ENCODE peak calls at places on chromosomes 7 and 10, in seven cellular contexts. One of them, this sample, is unnamed.

GRCh38 chr10:43249151-43249961 is 17.5 kb downstream of the RASGEF1A start:
- DNase-seq in Panc1: no peak
- DNase-seq in sigmoid colon: peak
- DNase-seq in SK-N-MC: no peak
- DNase-seq in breast epithelium: no peak
- DNase-seq in endothelial cell of umbilical vein: no peak
- DNase-seq in H1: no peak
- DNase-seq in this sample: peak

GRCh38 chr10:7659560-7659959 is 7.2 kb downstream of the ITIH5 start:
- DNase-seq in sigmoid colon: no peak
- DNase-seq in Panc1: no peak
- DNase-seq in SK-N-MC: no peak
- DNase-seq in H1: no peak
- DNase-seq in endothelial cell of umbilical vein: no peak
- DNase-seq in breast epithelium: no peak
- DNase-seq in this sample: no peak

GRCh38 chr10:35216303-35216905 is 89.8 kb downstream of the CREM start:
- DNase-seq in breast epithelium: no peak
- DNase-seq in SK-N-MC: no peak
- DNase-seq in endothelial cell of umbilical vein: peak
- DNase-seq in H1: no peak
- DNase-seq in sigmoid colon: peak
- DNase-seq in Panc1: no peak
- DNase-seq in this sample: no peak

GRCh38 chr10:10055656-10056445 is 961.8 kb upstream of the CELF2 start:
- DNase-seq in endothelial cell of umbilical vein: no peak
- DNase-seq in sigmoid colon: no peak
- DNase-seq in SK-N-MC: no peak
- DNase-seq in H1: no peak
- DNase-seq in Panc1: no peak
- DNase-seq in breast epithelium: no peak
- DNase-seq in this sample: no peak

GRCh38 chr7:69782917-69783684 is 184.8 kb downstream of the AUTS2 start:
- DNase-seq in breast epithelium: no peak
- DNase-seq in sigmoid colon: peak
- DNase-seq in Panc1: no peak
- DNase-seq in H1: no peak
- DNase-seq in endothelial cell of umbilical vein: no peak
- DNase-seq in SK-N-MC: no peak
- DNase-seq in this sample: no peak

GRCh38 chr10:85648279-85648754 is 718.3 kb downstream of the GRID1 start:
- DNase-seq in Panc1: no peak
- DNase-seq in sigmoid colon: no peak
- DNase-seq in endothelial cell of umbilical vein: no peak
- DNase-seq in breast epithelium: no peak
- DNase-seq in H1: no peak
- DNase-seq in SK-N-MC: no peak
- DNase-seq in this sample: no peak

GRCh38 chr10:49667991-49668390 is 11.5 kb upstream of the C10orf53 start:
- DNase-seq in SK-N-MC: no peak
- DNase-seq in H1: no peak
- DNase-seq in endothelial cell of umbilical vein: no peak
- DNase-seq in Panc1: no peak
- DNase-seq in sigmoid colon: no peak
- DNase-seq in breast epithelium: no peak
- DNase-seq in this sample: peak

GRCh38 chr7:95636140-95636539 is 39.8 kb upstream of the PDK4 start:
- DNase-seq in endothelial cell of umbilical vein: no peak
- DNase-seq in SK-N-MC: no peak
- DNase-seq in breast epithelium: no peak
- DNase-seq in Panc1: no peak
- DNase-seq in sigmoid colon: no peak
- DNase-seq in H1: no peak
- DNase-seq in this sample: no peak

GRCh38 chr7:51702673-51703072 is 386.1 kb upstream of the COBL start:
- DNase-seq in breast epithelium: no peak
- DNase-seq in SK-N-MC: no peak
- DNase-seq in endothelial cell of umbilical vein: no peak
- DNase-seq in H1: no peak
- DNase-seq in Panc1: no peak
- DNase-seq in sigmoid colon: no peak
- DNase-seq in this sample: no peak

GRCh38 chr7:38825721-38826440 is 83.1 kb downstream of the VPS41 start:
- DNase-seq in SK-N-MC: no peak
- DNase-seq in endothelial cell of umbilical vein: no peak
- DNase-seq in Panc1: no peak
- DNase-seq in sigmoid colon: no peak
- DNase-seq in H1: no peak
- DNase-seq in breast epithelium: no peak
- DNase-seq in this sample: no peak

DNA sequence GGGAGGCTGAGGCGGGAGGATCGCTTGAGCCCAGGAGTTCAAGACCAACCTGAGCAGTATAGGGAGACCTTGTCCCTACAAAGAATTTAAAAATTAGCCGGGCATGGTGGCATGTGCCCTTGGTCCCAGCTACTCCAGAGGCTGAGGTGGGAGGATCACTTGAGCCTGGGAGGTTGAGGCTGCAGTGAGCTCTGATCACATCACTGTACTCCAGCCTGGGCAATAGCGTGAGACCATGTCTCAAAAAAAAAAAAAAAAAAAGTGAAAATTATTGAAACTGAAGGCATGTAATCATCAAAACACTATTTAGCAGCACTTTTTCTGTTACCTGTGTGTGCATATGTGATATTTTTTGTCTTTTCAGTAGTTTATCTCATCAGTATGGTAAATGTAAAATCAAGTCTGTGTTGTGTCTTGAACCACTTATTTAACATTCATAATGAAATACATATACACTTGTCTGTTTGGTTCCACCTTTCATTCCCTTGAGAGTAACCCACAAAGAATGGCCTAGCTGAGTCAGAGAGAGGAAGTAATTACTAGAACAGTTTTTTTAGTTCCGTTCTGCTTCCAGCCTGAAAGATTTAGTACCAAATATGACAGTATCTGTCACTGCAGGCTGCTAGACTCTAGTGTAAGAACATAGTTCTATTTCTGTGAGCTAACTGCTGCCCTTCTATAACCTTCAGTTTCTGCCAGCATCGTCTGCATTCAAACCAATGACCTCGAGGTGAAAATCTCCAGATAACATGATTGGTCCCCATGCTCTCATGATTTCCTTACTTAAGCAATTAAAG is 68.6 kb downstream of the MMRN2 start:
- DNase-seq in sigmoid colon: no peak
- DNase-seq in H1: no peak
- DNase-seq in SK-N-MC: no peak
- DNase-seq in endothelial cell of umbilical vein: peak
- DNase-seq in Panc1: no peak
- DNase-seq in breast epithelium: no peak
- DNase-seq in this sample: no peak
- TF ChIP-seq POLR2AphosphoS5 in sigmoid colon: no peak
- TF ChIP-seq POLR2AphosphoS5 in H1: no peak
- TF ChIP-seq POLR2AphosphoS5 in SK-N-MC: no peak
- TF ChIP-seq POLR2AphosphoS5 in endothelial cell of umbilical vein: no peak
- TF ChIP-seq POLR2AphosphoS5 in Panc1: no peak
- TF ChIP-seq POLR2AphosphoS5 in breast epithelium: no peak
- TF ChIP-seq POLR2AphosphoS5 in this sample: no peak

GRCh38 chr7:25119102-25119501 is 6.0 kb downstream of the CYCS start:
- DNase-seq in H1: no peak
- DNase-seq in sigmoid colon: no peak
- DNase-seq in SK-N-MC: no peak
- DNase-seq in endothelial cell of umbilical vein: no peak
- DNase-seq in breast epithelium: no peak
- DNase-seq in Panc1: no peak
- DNase-seq in this sample: no peak
- TF ChIP-seq POLR2AphosphoS5 in H1: no peak
- TF ChIP-seq POLR2AphosphoS5 in sigmoid colon: no peak
- TF ChIP-seq POLR2AphosphoS5 in SK-N-MC: no peak
- TF ChIP-seq POLR2AphosphoS5 in endothelial cell of umbilical vein: no peak
- TF ChIP-seq POLR2AphosphoS5 in breast epithelium: no peak
- TF ChIP-seq POLR2AphosphoS5 in Panc1: no peak
- TF ChIP-seq POLR2AphosphoS5 in this sample: no peak

DNA sequence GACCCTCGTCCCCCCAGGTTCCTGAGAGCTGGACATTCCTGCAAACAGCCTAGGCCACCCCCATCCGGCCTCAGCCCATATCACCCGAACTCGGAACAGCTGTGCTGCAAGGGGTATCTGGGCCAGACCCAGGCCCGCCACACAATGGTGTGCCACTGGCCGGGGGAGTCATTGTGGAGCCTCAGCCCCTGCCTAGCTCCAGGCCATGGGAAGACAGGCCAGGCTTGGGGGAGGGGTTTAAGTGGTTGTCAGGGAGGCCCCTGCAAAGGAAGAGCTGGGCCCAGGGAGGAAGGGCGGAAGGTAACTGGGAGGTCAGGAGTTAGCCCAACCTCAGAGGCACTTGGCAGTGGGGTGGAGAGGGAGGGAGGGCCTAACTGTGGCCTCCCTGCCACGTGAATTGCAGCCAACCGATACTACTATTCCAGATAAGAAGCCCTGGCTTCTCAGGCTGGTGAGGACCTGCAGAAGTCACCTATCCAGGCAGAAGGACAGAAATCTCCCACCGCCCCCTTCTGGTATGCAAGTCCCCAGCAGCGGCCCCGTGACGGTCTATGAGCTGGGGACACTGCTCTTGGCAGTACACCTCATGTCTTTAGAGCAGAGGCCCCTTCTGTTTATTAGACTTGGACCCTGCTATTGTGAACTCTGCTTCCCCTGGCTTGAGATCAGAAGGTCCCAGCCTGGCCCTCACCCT is 26.8 kb downstream of the VSIR start:
- DNase-seq in breast epithelium: no peak
- DNase-seq in sigmoid colon: no peak
- DNase-seq in Panc1: no peak
- DNase-seq in endothelial cell of umbilical vein: peak
- DNase-seq in SK-N-MC: no peak
- DNase-seq in H1: no peak
- DNase-seq in this sample: no peak
- TF ChIP-seq POLR2AphosphoS5 in breast epithelium: no peak
- TF ChIP-seq POLR2AphosphoS5 in sigmoid colon: no peak
- TF ChIP-seq POLR2AphosphoS5 in Panc1: no peak
- TF ChIP-seq POLR2AphosphoS5 in endothelial cell of umbilical vein: no peak
- TF ChIP-seq POLR2AphosphoS5 in SK-N-MC: no peak
- TF ChIP-seq POLR2AphosphoS5 in H1: no peak
- TF ChIP-seq POLR2AphosphoS5 in this sample: peak

DNA sequence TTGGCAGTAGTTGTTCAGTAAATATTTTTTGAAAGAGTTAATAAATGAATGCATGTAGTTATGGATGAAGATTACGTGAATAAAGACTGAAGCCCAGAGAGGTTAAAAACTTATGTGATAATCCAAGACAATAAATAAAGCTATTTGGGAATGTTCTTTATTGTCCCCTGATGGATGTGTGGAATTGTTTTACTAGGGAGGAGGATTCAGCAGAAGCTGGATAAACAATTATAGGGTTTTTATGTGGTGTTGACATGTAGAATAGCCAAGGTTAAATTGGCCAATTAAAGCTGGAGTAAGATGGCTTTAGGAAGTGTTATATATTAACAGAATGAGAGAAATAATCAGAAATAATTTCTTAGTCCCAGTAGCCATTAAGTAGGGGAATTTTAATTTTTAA is 66.0 kb downstream of the CNNM2 start:
- DNase-seq in endothelial cell of umbilical vein: no peak
- DNase-seq in sigmoid colon: no peak
- DNase-seq in H1: no peak
- DNase-seq in SK-N-MC: no peak
- DNase-seq in breast epithelium: no peak
- DNase-seq in Panc1: no peak
- DNase-seq in this sample: no peak
- TF ChIP-seq POLR2AphosphoS5 in endothelial cell of umbilical vein: no peak
- TF ChIP-seq POLR2AphosphoS5 in sigmoid colon: no peak
- TF ChIP-seq POLR2AphosphoS5 in H1: no peak
- TF ChIP-seq POLR2AphosphoS5 in SK-N-MC: no peak
- TF ChIP-seq POLR2AphosphoS5 in breast epithelium: no peak
- TF ChIP-seq POLR2AphosphoS5 in Panc1: no peak
- TF ChIP-seq POLR2AphosphoS5 in this sample: no peak

GRCh38 chr10:106660550-106660949 is 504.0 kb downstream of the SORCS1 start:
- DNase-seq in SK-N-MC: no peak
- DNase-seq in sigmoid colon: no peak
- DNase-seq in H1: no peak
- DNase-seq in breast epithelium: no peak
- DNase-seq in Panc1: no peak
- DNase-seq in endothelial cell of umbilical vein: no peak
- DNase-seq in this sample: no peak

GRCh38 chr10:106661767-106662140 is 502.8 kb downstream of the SORCS1 start:
- DNase-seq in breast epithelium: no peak
- DNase-seq in SK-N-MC: no peak
- DNase-seq in sigmoid colon: no peak
- DNase-seq in Panc1: no peak
- DNase-seq in endothelial cell of umbilical vein: no peak
- DNase-seq in H1: no peak
- DNase-seq in this sample: no peak

GRCh38 chr10:106655606-106656005 is 508.9 kb downstream of the SORCS1 start:
- DNase-seq in H1: no peak
- DNase-seq in breast epithelium: no peak
- DNase-seq in SK-N-MC: no peak
- DNase-seq in sigmoid colon: no peak
- DNase-seq in Panc1: no peak
- DNase-seq in endothelial cell of umbilical vein: no peak
- DNase-seq in this sample: no peak

DNA sequence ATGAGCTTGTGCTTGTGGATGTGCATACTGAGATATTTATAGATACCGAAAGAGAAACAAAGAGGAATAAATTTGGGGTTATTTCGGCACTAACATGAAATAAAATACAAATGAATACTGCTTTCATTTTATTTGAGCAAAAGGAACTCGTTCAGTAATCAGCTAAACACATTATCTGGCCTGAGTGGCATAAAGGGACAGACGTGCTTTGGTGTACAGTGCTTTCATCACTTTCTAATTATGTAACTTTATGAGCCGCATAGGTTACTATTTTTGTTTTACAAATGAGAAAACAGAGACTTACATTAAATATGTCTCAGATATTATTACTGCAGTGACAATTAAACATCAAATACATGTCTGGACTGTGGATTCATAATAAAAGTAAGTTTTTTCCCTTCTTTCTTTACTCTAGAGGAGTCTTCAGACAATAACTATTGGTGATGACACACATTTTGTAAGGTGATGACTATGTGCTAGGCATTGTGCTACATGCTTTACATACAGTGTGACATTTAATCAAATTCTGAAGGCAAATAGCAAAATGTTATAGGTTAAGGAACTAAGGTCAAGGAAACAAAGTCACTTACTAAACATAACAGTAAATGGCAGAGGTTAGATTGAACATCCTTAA is 503.3 kb downstream of the SORCS1 start:
- DNase-seq in Panc1: no peak
- DNase-seq in H1: no peak
- DNase-seq in SK-N-MC: no peak
- DNase-seq in endothelial cell of umbilical vein: no peak
- DNase-seq in sigmoid colon: no peak
- DNase-seq in breast epithelium: no peak
- DNase-seq in this sample: no peak
- TF ChIP-seq POLR2AphosphoS5 in Panc1: no peak
- TF ChIP-seq POLR2AphosphoS5 in H1: no peak
- TF ChIP-seq POLR2AphosphoS5 in SK-N-MC: no peak
- TF ChIP-seq POLR2AphosphoS5 in endothelial cell of umbilical vein: no peak
- TF ChIP-seq POLR2AphosphoS5 in sigmoid colon: no peak
- TF ChIP-seq POLR2AphosphoS5 in breast epithelium: no peak
- TF ChIP-seq POLR2AphosphoS5 in this sample: no peak

This sample was measured in esophagus muscularis mucosa.